ENCODE peak calls at places on chromosomes 7 and 10, in nine cellular contexts. One of them, this sample, is unnamed.

GRCh38 chr10:105585753-105586152 is 944.7 kb downstream of the SORCS3 start:
- DNase-seq in psoas muscle: no peak
- DNase-seq in osteoblast: no peak
- DNase-seq in tibial nerve: no peak
- DNase-seq in OCI-LY7: no peak
- DNase-seq in A549: no peak
- DNase-seq in thyroid gland: no peak
- DNase-seq in fibroblast of lung: peak
- DNase-seq in right lobe of liver: no peak
- DNase-seq in this sample: peak

GRCh38 chr7:111842489-111842888 is 280.2 kb upstream of the IMMP2L start:
- DNase-seq in right lobe of liver: no peak
- DNase-seq in osteoblast: no peak
- DNase-seq in tibial nerve: no peak
- DNase-seq in A549: no peak
- DNase-seq in thyroid gland: no peak
- DNase-seq in psoas muscle: no peak
- DNase-seq in OCI-LY7: no peak
- DNase-seq in fibroblast of lung: no peak
- DNase-seq in this sample: no peak

GRCh38 chr7:131861620-131862346 is 305.4 kb upstream of the PODXL start:
- DNase-seq in thyroid gland: no peak
- DNase-seq in tibial nerve: no peak
- DNase-seq in A549: no peak
- DNase-seq in osteoblast: no peak
- DNase-seq in psoas muscle: no peak
- DNase-seq in fibroblast of lung: peak
- DNase-seq in right lobe of liver: no peak
- DNase-seq in OCI-LY7: no peak
- DNase-seq in this sample: no peak

GRCh38 chr10:73653701-73654100 is 2.1 kb downstream of the SYNPO2L start:
- DNase-seq in thyroid gland: no peak
- DNase-seq in right lobe of liver: no peak
- DNase-seq in psoas muscle: no peak
- DNase-seq in fibroblast of lung: no peak
- DNase-seq in OCI-LY7: peak
- DNase-seq in osteoblast: peak
- DNase-seq in tibial nerve: no peak
- DNase-seq in A549: peak
- DNase-seq in this sample: no peak

GRCh38 chr10:108970016-108970415 is 953.3 kb downstream of the XPNPEP1 start:
- DNase-seq in tibial nerve: no peak
- DNase-seq in thyroid gland: no peak
- DNase-seq in psoas muscle: no peak
- DNase-seq in right lobe of liver: no peak
- DNase-seq in osteoblast: no peak
- DNase-seq in fibroblast of lung: peak
- DNase-seq in A549: no peak
- DNase-seq in OCI-LY7: peak
- DNase-seq in this sample: no peak

GRCh38 chr7:102837802-102838201 is 75.0 kb upstream of the LRRC17 start:
- DNase-seq in OCI-LY7: no peak
- DNase-seq in right lobe of liver: no peak
- DNase-seq in tibial nerve: no peak
- DNase-seq in A549: no peak
- DNase-seq in psoas muscle: no peak
- DNase-seq in osteoblast: no peak
- DNase-seq in fibroblast of lung: no peak
- DNase-seq in thyroid gland: no peak
- DNase-seq in this sample: no peak

GRCh38 chr10:53667063-53667462 is 894.5 kb upstream of the MBL2 start:
- DNase-seq in thyroid gland: no peak
- DNase-seq in right lobe of liver: no peak
- DNase-seq in fibroblast of lung: no peak
- DNase-seq in A549: no peak
- DNase-seq in tibial nerve: no peak
- DNase-seq in osteoblast: no peak
- DNase-seq in psoas muscle: no peak
- DNase-seq in OCI-LY7: no peak
- DNase-seq in this sample: peak

GRCh38 chr7:85184599-85185354 is 2.1 kb downstream of the SEMA3D start:
- DNase-seq in fibroblast of lung: peak
- DNase-seq in osteoblast: no peak
- DNase-seq in right lobe of liver: no peak
- DNase-seq in psoas muscle: peak
- DNase-seq in OCI-LY7: no peak
- DNase-seq in A549: no peak
- DNase-seq in thyroid gland: peak
- DNase-seq in tibial nerve: no peak
- DNase-seq in this sample: no peak

GRCh38 chr10:43943825-43944360 is 295.2 kb upstream of the ZNF32 start:
- DNase-seq in fibroblast of lung: no peak
- DNase-seq in osteoblast: no peak
- DNase-seq in OCI-LY7: no peak
- DNase-seq in tibial nerve: peak
- DNase-seq in thyroid gland: no peak
- DNase-seq in psoas muscle: no peak
- DNase-seq in A549: no peak
- DNase-seq in right lobe of liver: peak
- DNase-seq in this sample: no peak

GRCh38 chr7:139246905-139247304 is 15.9 kb downstream of the UBN2 start:
- DNase-seq in tibial nerve: no peak
- DNase-seq in fibroblast of lung: peak
- DNase-seq in right lobe of liver: no peak
- DNase-seq in osteoblast: peak
- DNase-seq in OCI-LY7: no peak
- DNase-seq in thyroid gland: no peak
- DNase-seq in A549: no peak
- DNase-seq in psoas muscle: no peak
- DNase-seq in this sample: no peak

GRCh38 chr10:124523301-124523871 is 61.8 kb downstream of the LHPP start:
- DNase-seq in osteoblast: peak
- DNase-seq in thyroid gland: no peak
- DNase-seq in OCI-LY7: peak
- DNase-seq in fibroblast of lung: no peak
- DNase-seq in psoas muscle: no peak
- DNase-seq in tibial nerve: peak
- DNase-seq in right lobe of liver: no peak
- DNase-seq in A549: no peak
- DNase-seq in this sample: no peak

GRCh38 chr7:107998150-107998549 is 4.8 kb downstream of the LAMB1 start:
- DNase-seq in A549: no peak
- DNase-seq in thyroid gland: no peak
- DNase-seq in psoas muscle: no peak
- DNase-seq in right lobe of liver: no peak
- DNase-seq in osteoblast: no peak
- DNase-seq in OCI-LY7: no peak
- DNase-seq in fibroblast of lung: peak
- DNase-seq in tibial nerve: no peak
- DNase-seq in this sample: peak

GRCh38 chr7:105600720-105601550 is 19.6 kb upstream of the EFCAB10 start:
- DNase-seq in psoas muscle: no peak
- DNase-seq in A549: no peak
- DNase-seq in thyroid gland: peak
- DNase-seq in osteoblast: no peak
- DNase-seq in right lobe of liver: no peak
- DNase-seq in fibroblast of lung: no peak
- DNase-seq in tibial nerve: no peak
- DNase-seq in OCI-LY7: no peak
- DNase-seq in this sample: no peak

GRCh38 chr10:20993387-20994170 is 96.5 kb upstream of the NEBL start:
- DNase-seq in fibroblast of lung: peak
- DNase-seq in thyroid gland: no peak
- DNase-seq in OCI-LY7: no peak
- DNase-seq in tibial nerve: no peak
- DNase-seq in osteoblast: peak
- DNase-seq in right lobe of liver: no peak
- DNase-seq in A549: no peak
- DNase-seq in psoas muscle: no peak
- DNase-seq in this sample: peak

GRCh38 chr7:73647725-73648592 is 19.7 kb upstream of the VPS37D start:
- DNase-seq in psoas muscle: peak
- DNase-seq in fibroblast of lung: no peak
- DNase-seq in right lobe of liver: peak
- DNase-seq in tibial nerve: no peak
- DNase-seq in thyroid gland: peak
- DNase-seq in OCI-LY7: no peak
- DNase-seq in osteoblast: peak
- DNase-seq in A549: peak
- DNase-seq in this sample: no peak

GRCh38 chr10:27741173-27742091 is 4.2 kb downstream of the MKX start:
- DNase-seq in osteoblast: no peak
- DNase-seq in tibial nerve: no peak
- DNase-seq in A549: no peak
- DNase-seq in psoas muscle: peak
- DNase-seq in fibroblast of lung: no peak
- DNase-seq in OCI-LY7: no peak
- DNase-seq in right lobe of liver: peak
- DNase-seq in thyroid gland: peak
- DNase-seq in this sample: no peak

GRCh38 chr10:27744478-27745379 is 890 bp downstream of the MKX start:
- DNase-seq in osteoblast: peak
- DNase-seq in psoas muscle: peak
- DNase-seq in OCI-LY7: no peak
- DNase-seq in thyroid gland: peak
- DNase-seq in tibial nerve: no peak
- DNase-seq in A549: no peak
- DNase-seq in right lobe of liver: no peak
- DNase-seq in fibroblast of lung: peak
- DNase-seq in this sample: no peak

GRCh38 chr10:27743736-27744477 is 1.7 kb downstream of the MKX start:
- DNase-seq in thyroid gland: peak
- DNase-seq in osteoblast: peak
- DNase-seq in OCI-LY7: no peak
- DNase-seq in psoas muscle: no peak
- DNase-seq in tibial nerve: no peak
- DNase-seq in A549: no peak
- DNase-seq in fibroblast of lung: no peak
- DNase-seq in right lobe of liver: no peak
- DNase-seq in this sample: no peak

GRCh38 chr10:27742195-27742925 is 3.3 kb downstream of the MKX start:
- DNase-seq in tibial nerve: peak
- DNase-seq in right lobe of liver: peak
- DNase-seq in fibroblast of lung: peak
- DNase-seq in thyroid gland: peak
- DNase-seq in A549: peak
- DNase-seq in osteoblast: peak
- DNase-seq in OCI-LY7: peak
- DNase-seq in psoas muscle: peak
- DNase-seq in this sample: no peak

DNA sequence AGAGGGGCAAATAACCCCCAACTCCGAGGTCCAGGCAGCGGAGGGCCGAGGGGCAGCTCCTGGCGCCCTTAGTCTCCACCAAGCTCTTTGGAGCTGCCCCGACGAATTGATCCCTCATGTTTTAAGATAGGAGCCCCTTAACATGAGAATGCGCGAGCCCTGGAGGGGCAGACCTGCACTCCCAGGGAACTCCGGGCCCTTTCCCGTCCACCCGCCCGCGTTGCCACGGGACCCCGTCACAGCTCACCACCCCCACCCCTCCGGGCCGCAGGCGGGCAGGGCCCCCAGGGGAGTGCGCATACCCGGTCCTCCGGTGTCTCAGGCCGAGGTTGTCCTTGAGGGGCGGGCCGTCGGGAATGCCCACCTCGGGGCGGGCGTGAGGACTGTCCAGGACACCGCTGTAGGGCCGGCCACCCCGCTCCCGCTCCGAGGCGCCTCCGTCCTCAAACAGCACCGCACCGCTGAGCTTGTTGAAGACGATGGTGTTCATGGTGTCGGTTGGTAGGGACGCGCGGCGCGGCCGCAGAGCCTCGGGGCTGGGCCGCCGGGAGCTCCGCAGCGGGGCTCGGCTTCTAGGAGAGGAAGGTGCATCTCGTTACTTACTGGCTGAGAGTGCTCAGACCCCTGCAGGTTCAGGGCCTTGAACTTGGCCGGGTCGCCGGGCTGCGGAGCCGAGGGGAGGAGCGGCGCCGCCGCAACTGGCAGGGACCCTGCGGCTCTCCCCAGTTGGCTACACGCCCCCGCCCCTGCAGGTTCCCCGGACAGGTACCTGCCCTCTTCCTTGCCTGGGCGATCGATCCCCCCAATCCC is 2.5 kb downstream of the MKX start:
- DNase-seq in OCI-LY7: no peak
- DNase-seq in thyroid gland: peak
- DNase-seq in psoas muscle: peak
- DNase-seq in fibroblast of lung: peak
- DNase-seq in osteoblast: peak
- DNase-seq in tibial nerve: no peak
- DNase-seq in A549: no peak
- DNase-seq in right lobe of liver: peak
- DNase-seq in this sample: no peak
- H3K27ac ChIP-seq in OCI-LY7: no peak
- H3K27ac ChIP-seq in thyroid gland: no peak
- H3K27ac ChIP-seq in psoas muscle: peak
- H3K27ac ChIP-seq in fibroblast of lung: peak
- H3K27ac ChIP-seq in osteoblast: peak
- H3K27ac ChIP-seq in tibial nerve: peak
- H3K27ac ChIP-seq in A549: peak
- H3K27ac ChIP-seq in right lobe of liver: peak
- H3K27ac ChIP-seq in this sample: peak

GRCh38 chr10:95430231-95430951 is 130.8 kb downstream of the SORBS1 start:
- DNase-seq in right lobe of liver: peak
- DNase-seq in osteoblast: peak
- DNase-seq in OCI-LY7: peak
- DNase-seq in tibial nerve: peak
- DNase-seq in thyroid gland: peak
- DNase-seq in fibroblast of lung: peak
- DNase-seq in A549: peak
- DNase-seq in psoas muscle: no peak
- DNase-seq in this sample: no peak
- H3K27ac ChIP-seq in right lobe of liver: peak
- H3K27ac ChIP-seq in osteoblast: no peak
- H3K27ac ChIP-seq in OCI-LY7: no peak
- H3K27ac ChIP-seq in tibial nerve: no peak
- H3K27ac ChIP-seq in thyroid gland: no peak
- H3K27ac ChIP-seq in fibroblast of lung: no peak
- H3K27ac ChIP-seq in A549: no peak
- H3K27ac ChIP-seq in psoas muscle: peak
- H3K27ac ChIP-seq in this sample: peak

GRCh38 chr7:26868841-26869505 is 4.6 kb upstream of the SKAP2 start:
- DNase-seq in A549: no peak
- DNase-seq in fibroblast of lung: no peak
- DNase-seq in thyroid gland: no peak
- DNase-seq in psoas muscle: no peak
- DNase-seq in right lobe of liver: no peak
- DNase-seq in OCI-LY7: no peak
- DNase-seq in tibial nerve: no peak
- DNase-seq in osteoblast: peak
- DNase-seq in this sample: no peak
- H3K27ac ChIP-seq in A549: no peak
- H3K27ac ChIP-seq in fibroblast of lung: no peak
- H3K27ac ChIP-seq in thyroid gland: no peak
- H3K27ac ChIP-seq in psoas muscle: no peak
- H3K27ac ChIP-seq in right lobe of liver: no peak
- H3K27ac ChIP-seq in OCI-LY7: no peak
- H3K27ac ChIP-seq in tibial nerve: no peak
- H3K27ac ChIP-seq in osteoblast: no peak
- H3K27ac ChIP-seq in this sample: peak

DNA sequence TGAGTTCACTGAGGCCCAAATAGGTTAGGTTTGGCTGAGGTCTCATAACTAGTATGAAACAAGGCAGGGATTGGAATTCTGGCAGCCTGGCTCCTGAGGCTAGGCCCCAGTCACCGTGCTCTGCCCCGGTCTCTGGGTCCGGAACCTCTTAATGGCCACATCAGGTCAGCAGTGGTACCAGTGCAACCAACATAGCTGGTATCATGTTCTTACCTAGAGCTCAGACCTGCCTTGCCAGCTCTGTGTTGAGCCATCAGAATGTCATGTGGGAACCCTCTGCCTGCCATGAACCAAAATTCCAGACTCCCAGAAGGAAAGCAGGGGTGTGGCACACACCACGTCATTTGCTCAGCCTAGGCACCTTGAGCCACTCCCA is 56.5 kb downstream of the ZNF467 start:
- DNase-seq in psoas muscle: no peak
- DNase-seq in right lobe of liver: no peak
- DNase-seq in OCI-LY7: no peak
- DNase-seq in tibial nerve: no peak
- DNase-seq in A549: no peak
- DNase-seq in thyroid gland: no peak
- DNase-seq in fibroblast of lung: no peak
- DNase-seq in osteoblast: peak
- DNase-seq in this sample: no peak
- H3K27ac ChIP-seq in psoas muscle: peak
- H3K27ac ChIP-seq in right lobe of liver: no peak
- H3K27ac ChIP-seq in OCI-LY7: no peak
- H3K27ac ChIP-seq in tibial nerve: peak
- H3K27ac ChIP-seq in A549: no peak
- H3K27ac ChIP-seq in thyroid gland: no peak
- H3K27ac ChIP-seq in fibroblast of lung: no peak
- H3K27ac ChIP-seq in osteoblast: no peak
- H3K27ac ChIP-seq in this sample: peak